ENCODE peak calls at places on chromosome 17, in six cellular contexts. H, S, P, R, Y and Q are unnamed samples.

GRCh38 chr17:17313350-17313991 is 10.3 kb downstream of the NT5M start:
- DNase-seq in S (peak; percentile 34), P (no peak), H (peak; percentile 57), R (peak; percentile 80), Y (peak; percentile 39), Q (peak; percentile 43)

GRCh38 chr17:7405413-7405881 is 1.6 kb upstream of the TMEM256 start:
- DNase-seq in H (no peak), P (peak; percentile 49), S (no peak), Y (no peak), R (no peak), Q (no peak)

GRCh38 chr17:41301916-41302901 is at the start of gene KRTAP29-1:
- DNase-seq in R (no peak), H (no peak), Y (peak; percentile 51), P (no peak), S (no peak), Q (no peak)

GRCh38 chr17:63309021-63309420 is 137.1 kb downstream of the CYB561 start:
- DNase-seq in R (no peak), P (peak; percentile 15), H (no peak), S (peak; percentile 68), Y (no peak), Q (no peak)

GRCh38 chr17:76702941-76703637 is 7.7 kb downstream of the MXRA7 start:
- DNase-seq in Y (no peak), H (no peak), P (no peak), S (no peak), R (no peak), Q (no peak)

GRCh38 chr17:50440172-50440837 is 14.3 kb downstream of the ACSF2 start:
- DNase-seq in R (no peak), H (no peak), S (no peak), Y (no peak), P (no peak), Q (no peak)

GRCh38 chr17:68711858-68712257 is 110.7 kb upstream of the FAM20A start:
- DNase-seq in P (peak; percentile 36), H (no peak), R (no peak), S (peak; percentile 83), Y (no peak), Q (no peak)

GRCh38 chr17:19987897-19988296 is 10.3 kb upstream of the AKAP10 start:
- DNase-seq in P (no peak), S (peak; percentile 32), R (no peak), Y (no peak), H (no peak), Q (no peak)

GRCh38 chr17:388087-388486 is 35.5 kb upstream of the RPH3AL start:
- DNase-seq in R (no peak), P (no peak), Y (no peak), H (no peak), S (no peak), Q (no peak)

GRCh38 chr17:78970834-78971763 is 8.6 kb downstream of the LGALS3BP start:
- DNase-seq in R (peak; percentile 91), H (peak; percentile 46), S (peak; percentile 80), P (peak; percentile 92), Y (peak; percentile 83), Q (peak; percentile 41)

GRCh38 chr17:21294321-21295035 is 10.0 kb downstream of the MAP2K3 start:
- DNase-seq in H (no peak), R (no peak), S (no peak), P (no peak), Y (no peak), Q (no peak)

GRCh38 chr17:58136669-58137279 is 11.4 kb upstream of the OR4D1 start:
- DNase-seq in R (no peak), P (no peak), S (no peak), H (no peak), Y (no peak), Q (no peak)

GRCh38 chr17:37671813-37672544 is 28.7 kb upstream of the DDX52 start:
- DNase-seq in S (peak; percentile 72), H (no peak), P (peak; percentile 85), R (no peak), Y (no peak), Q (no peak)

DNA sequence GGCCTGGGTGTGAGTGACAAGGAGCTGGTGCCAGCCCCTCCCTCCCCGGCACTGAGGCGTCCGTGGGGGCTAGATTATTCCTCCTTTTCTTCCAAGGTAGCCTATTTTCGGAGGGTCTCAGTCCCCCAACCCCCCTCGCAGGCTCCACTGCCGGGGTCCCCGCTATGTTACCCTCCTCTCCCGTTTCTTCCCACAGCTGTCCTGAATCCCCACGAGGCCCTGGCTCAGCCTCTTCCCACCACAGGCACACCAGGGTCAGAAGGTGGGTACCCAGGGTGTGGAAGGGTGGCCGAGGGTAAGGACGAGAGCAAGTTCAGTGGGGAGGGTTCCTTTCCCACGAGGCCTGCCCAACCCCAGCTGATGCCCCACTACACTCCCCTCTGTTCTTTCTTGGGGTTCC is 611 bp downstream of the RAMP2 start:
- DNase-seq in S (no peak), R (no peak), Y (no peak), P (no peak), H (no peak), Q (no peak)
- H3K4me3 ChIP-seq in S (peak overlapping the region; percentile 44), R (peak overlapping the region; percentile 55), Y (peak overlapping the region; percentile 43), P (peak overlapping the region; percentile 72), H (no peak overlapping the region), Q (no peak overlapping the region)

GRCh38 chr17:44258811-44259351 is 9.1 kb downstream of the SLC4A1 start:
- DNase-seq in Y (no peak), H (no peak), S (no peak), P (no peak), R (no peak), Q (no peak)
- H3K4me3 ChIP-seq in Y (no peak overlapping the region), H (no peak overlapping the region), S (no peak overlapping the region), P (no peak overlapping the region), R (no peak overlapping the region), Q (no peak overlapping the region)

DNA sequence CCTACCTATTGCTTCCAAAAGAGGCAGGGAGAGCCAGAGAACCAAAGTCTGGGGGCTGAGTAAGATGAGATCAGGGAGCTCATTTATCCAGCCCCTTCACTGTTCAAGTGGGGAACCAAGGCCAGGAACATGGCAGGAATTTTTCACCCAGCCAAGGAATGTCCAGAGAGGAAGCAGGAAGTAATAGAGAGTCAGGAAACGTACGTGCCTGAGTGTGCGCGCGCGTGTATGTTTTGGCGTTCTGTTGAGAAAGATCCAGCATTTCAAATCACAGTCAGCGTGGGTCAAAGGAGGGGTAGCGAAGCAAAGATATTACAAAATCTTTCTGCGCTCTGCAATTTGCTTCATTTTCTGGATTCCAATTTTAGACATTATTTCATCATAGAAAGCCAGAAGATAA is 41.9 kb upstream of the WSCD1 start:
- DNase-seq in Y (no peak), H (no peak), S (no peak), P (no peak), R (no peak), Q (no peak)
- H3K4me3 ChIP-seq in Y (no peak overlapping the region), H (no peak overlapping the region), S (no peak overlapping the region), P (no peak overlapping the region), R (no peak overlapping the region), Q (no peak overlapping the region)

DNA sequence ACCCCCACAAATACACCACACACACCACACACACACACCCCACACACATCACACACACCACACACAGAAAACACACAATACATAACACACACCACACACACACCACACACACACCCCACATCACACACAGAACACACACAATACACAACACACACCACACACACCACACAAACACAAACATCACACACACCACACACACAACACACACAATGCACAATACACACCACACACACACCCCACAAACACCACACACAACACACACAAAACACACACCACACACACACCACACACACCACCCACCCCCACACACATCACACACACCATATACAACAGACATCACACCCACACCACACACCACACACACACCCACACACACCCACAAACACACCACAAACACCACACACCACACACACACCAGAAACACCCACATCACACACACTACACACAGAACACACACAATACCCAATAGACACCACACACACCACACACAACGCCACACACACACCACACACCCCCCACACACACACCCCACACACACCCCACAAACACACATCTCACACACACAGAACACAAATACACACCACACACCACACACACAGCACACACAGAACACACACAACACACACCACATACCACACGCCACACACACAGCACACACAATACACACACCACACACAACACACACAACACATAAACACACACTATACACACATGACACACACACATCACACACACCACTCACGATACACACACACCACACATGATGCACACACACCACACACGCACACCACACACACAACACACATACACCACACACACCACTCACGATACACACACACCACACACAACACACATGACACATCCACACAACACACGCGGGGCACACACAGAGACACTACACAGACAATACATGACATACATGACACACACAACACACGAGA is 11.0 kb upstream of the GCGR start:
- DNase-seq in P (no peak), R (no peak), Y (no peak), S (no peak), H (no peak), Q (no peak)
- H3K4me3 ChIP-seq in P (no peak overlapping the region), R (no peak overlapping the region), Y (no peak overlapping the region), S (no peak overlapping the region), H (no peak overlapping the region), Q (no peak overlapping the region)

GRCh38 chr17:9571201-9571600 is 4.4 kb downstream of the STX8 start:
- DNase-seq in S (no peak), H (no peak), R (no peak), P (no peak), Y (no peak), Q (no peak)

GRCh38 chr17:9577402-9577709 is 914 bp downstream of the CFAP52 start:
- DNase-seq in S (peak; percentile 7), Y (no peak), H (no peak), R (no peak), P (no peak), Q (no peak)

GRCh38 chr17:9575381-9576072 is at the start of gene STX8:
- DNase-seq in S (peak; percentile 91), P (peak; percentile 89), R (peak; percentile 95), Y (peak; percentile 93), H (peak; percentile 52), Q (peak; percentile 92)

GRCh38 chr17:9576521-9577401 is at the start of gene CFAP52:
- DNase-seq in P (peak; percentile 91), R (peak; percentile 81), S (peak; percentile 82), H (peak; percentile 55), Y (peak; percentile 80), Q (peak; percentile 73)
- H3K4me3 ChIP-seq in P (peak within 1 kb of the TSS; percentile 91), R (peak within 1 kb of the TSS; percentile 66), S (peak within 1 kb of the TSS; percentile 96), H (peak within 1 kb of the TSS; percentile 79), Y (peak within 1 kb of the TSS; percentile 48), Q (peak within 1 kb of the TSS; percentile 98)

DNA sequence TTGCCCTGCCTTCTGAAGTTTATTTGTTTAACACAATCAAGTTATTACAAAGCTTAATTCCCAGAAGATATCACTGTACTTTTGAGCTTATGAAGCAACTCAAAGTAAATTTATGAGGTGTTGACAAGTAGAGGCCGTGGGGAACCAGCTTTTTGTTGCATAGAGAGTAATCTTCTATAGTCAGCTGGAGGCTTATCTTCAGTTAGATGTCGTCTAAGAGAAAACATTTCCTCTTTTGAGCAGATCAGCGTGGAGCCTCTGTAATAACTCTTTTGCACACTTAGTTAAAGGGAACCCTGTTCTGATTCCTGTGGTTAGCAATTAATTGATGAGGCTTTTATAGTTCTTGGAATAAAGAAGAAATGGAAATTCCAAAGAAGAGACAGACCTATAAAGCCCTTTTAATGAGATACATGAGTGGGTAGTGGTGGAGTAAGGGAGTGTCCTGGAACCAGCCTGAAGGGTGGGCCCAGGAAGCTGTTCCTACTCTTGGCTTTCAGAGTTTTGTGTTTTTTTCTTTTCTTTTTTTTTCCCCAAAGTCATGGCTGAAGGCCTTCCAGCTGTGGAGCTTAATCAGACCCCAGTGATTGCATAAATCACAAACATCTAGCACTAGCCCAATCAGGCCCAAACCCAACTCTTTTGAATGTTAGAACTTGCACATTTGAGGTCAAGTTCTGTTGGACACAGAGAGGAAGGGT is 28.9 kb upstream of the MAP3K14 start:
- DNase-seq in P (peak; percentile 64), S (peak; percentile 93), H (no peak), Y (no peak), R (peak; percentile 3), Q (no peak)
- H3K4me3 ChIP-seq in P (peak overlapping the region; percentile 64), S (no peak overlapping the region), H (no peak overlapping the region), Y (no peak overlapping the region), R (no peak overlapping the region), Q (no peak overlapping the region)